ENCODE peak calls at places on chromosomes 6 and 20, in six cellular contexts. H is ovary; I is effector memory CD4-positive, alpha-beta T cell; A is breast epithelium; R is heart left ventricle; N is naive thymus-derived CD4-positive, alpha-beta T cell. S is an unnamed sample. For H3K36me3, the result is how much of the 10 kb centered on the place peaks cover.

GRCh38 chr20:32524871-32525501 is 60.1 kb downstream of the NOL4L start:
- DNase-seq in N (no peak), I (no peak), H (no peak), A (peak), R (peak), S (no peak)

GRCh38 chr6:157089258-157089657 is 234.1 kb downstream of the TMEM242 start:
- DNase-seq in I (no peak), R (no peak), A (no peak), N (no peak), H (no peak), S (peak)

GRCh38 chr6:116005508-116005855 is 55.2 kb downstream of the FRK start:
- DNase-seq in R (no peak), N (no peak), I (no peak), A (no peak), H (no peak), S (no peak)

GRCh38 chr20:50283922-50284810 is 93.5 kb downstream of the CEBPB start:
- DNase-seq in R (no peak), A (peak), H (peak), I (no peak), N (no peak), S (no peak)

GRCh38 chr20:43981535-43981934 is 66.9 kb downstream of the TOX2 start:
- DNase-seq in N (no peak), R (no peak), H (no peak), I (no peak), A (no peak), S (no peak)

GRCh38 chr20:53360815-53361214 is 232.8 kb downstream of the ZNF217 start:
- DNase-seq in I (no peak), R (no peak), N (no peak), A (no peak), H (no peak), S (peak)

GRCh38 chr20:20531283-20531682 is 163.4 kb downstream of the INSM1 start:
- DNase-seq in N (no peak), R (no peak), H (no peak), A (no peak), I (no peak), S (no peak)

GRCh38 chr20:1304711-1305515 is 24.0 kb downstream of the SDCBP2 start:
- DNase-seq in A (no peak), R (no peak), H (peak), I (no peak), N (no peak), S (no peak)

GRCh38 chr6:131972761-131973160 is 21.6 kb upstream of the CCN2 start:
- DNase-seq in I (no peak), R (no peak), N (no peak), A (no peak), H (no peak), S (no peak)

GRCh38 chr6:36126553-36127458 is 3.5 kb upstream of the MAPK13 start:
- DNase-seq in A (no peak), I (no peak), R (no peak), N (no peak), H (no peak), S (peak)

GRCh38 chr6:108236791-108237190 is 24.0 kb downstream of the SNX3 start:
- DNase-seq in I (no peak), H (no peak), A (no peak), R (no peak), N (no peak), S (no peak)

GRCh38 chr20:37443596-37443995 is 77.5 kb upstream of the NNAT start:
- DNase-seq in N (no peak), A (no peak), I (no peak), R (no peak), H (no peak), S (no peak)

GRCh38 chr6:10800810-10801209 is 37.5 kb downstream of the MAK start:
- DNase-seq in R (no peak), A (no peak), N (no peak), H (no peak), I (no peak), S (no peak)

GRCh38 chr6:52125139-52125538 is 37.7 kb upstream of the PKHD1 start:
- DNase-seq in A (no peak), R (no peak), H (no peak), N (no peak), I (no peak), S (no peak)

GRCh38 chr20:64152906-64153305 is 11.3 kb upstream of the MYT1 start:
- DNase-seq in I (no peak), R (no peak), H (no peak), N (no peak), A (no peak), S (peak)

GRCh38 chr20:59745716-59746115 is 141.4 kb downstream of the PHACTR3 start:
- DNase-seq in H (no peak), A (no peak), N (no peak), R (no peak), I (no peak), S (no peak)

GRCh38 chr20:37133952-37134351 is 38.2 kb upstream of the RBL1 start:
- DNase-seq in A (no peak), N (no peak), R (no peak), H (no peak), I (no peak), S (no peak)

GRCh38 chr20:38109657-38110524 is 55.2 kb downstream of the TGM2 start:
- DNase-seq in I (no peak), A (peak), R (peak), H (no peak), N (no peak), S (no peak)

GRCh38 chr6:19873031-19873430 is 35.9 kb downstream of the ID4 start:
- DNase-seq in N (no peak), H (no peak), R (no peak), A (no peak), I (no peak), S (no peak)

GRCh38 chr6:116210750-116211425 is 43.0 kb downstream of the TSPYL4 start:
- DNase-seq in A (no peak), H (no peak), I (no peak), N (no peak), R (peak), S (no peak)

GRCh38 chr6:113744886-113745285 is 112.3 kb upstream of the MARCKS start:
- DNase-seq in A (no peak), H (no peak), R (no peak), N (no peak), I (no peak), S (no peak)

GRCh38 chr6:125945378-125946141 is 11.0 kb upstream of the HINT3 start:
- DNase-seq in N (no peak), I (no peak), A (no peak), H (no peak), R (no peak), S (no peak)

GRCh38 chr6:118589186-118589585 is 41.1 kb downstream of the PLN start:
- DNase-seq in A (no peak), H (no peak), I (no peak), N (no peak), R (no peak), S (no peak)

GRCh38 chr6:41428402-41428994 is 93.1 kb downstream of the NCR2 start:
- DNase-seq in A (no peak), I (no peak), N (no peak), H (peak), R (peak), S (no peak)

GRCh38 chr20:708956-709355 is 33.4 kb upstream of the SCRT2 start:
- DNase-seq in N (no peak), R (no peak), I (no peak), A (no peak), H (no peak), S (no peak)

GRCh38 chr20:61263084-61263695 is 11.1 kb downstream of the CDH4 start:
- DNase-seq in A (no peak), I (no peak), R (no peak), H (no peak), N (no peak), S (peak)

GRCh38 chr6:148884461-148884860 is 137.6 kb downstream of the UST start:
- DNase-seq in H (no peak), R (no peak), N (no peak), A (no peak), I (no peak), S (no peak)

GRCh38 chr6:125974214-125974866 is 12.0 kb upstream of the TRMT11 start:
- DNase-seq in H (no peak), R (no peak), I (no peak), A (no peak), N (peak), S (no peak)

GRCh38 chr6:150395388-150396009 is 26.7 kb downstream of the IYD start:
- DNase-seq in A (peak), H (peak), R (peak), I (no peak), N (no peak), S (peak)

GRCh38 chr20:40678286-40678835 is 10.7 kb downstream of the MAFB start:
- DNase-seq in A (no peak), N (no peak), H (no peak), R (no peak), I (no peak), S (no peak)

DNA sequence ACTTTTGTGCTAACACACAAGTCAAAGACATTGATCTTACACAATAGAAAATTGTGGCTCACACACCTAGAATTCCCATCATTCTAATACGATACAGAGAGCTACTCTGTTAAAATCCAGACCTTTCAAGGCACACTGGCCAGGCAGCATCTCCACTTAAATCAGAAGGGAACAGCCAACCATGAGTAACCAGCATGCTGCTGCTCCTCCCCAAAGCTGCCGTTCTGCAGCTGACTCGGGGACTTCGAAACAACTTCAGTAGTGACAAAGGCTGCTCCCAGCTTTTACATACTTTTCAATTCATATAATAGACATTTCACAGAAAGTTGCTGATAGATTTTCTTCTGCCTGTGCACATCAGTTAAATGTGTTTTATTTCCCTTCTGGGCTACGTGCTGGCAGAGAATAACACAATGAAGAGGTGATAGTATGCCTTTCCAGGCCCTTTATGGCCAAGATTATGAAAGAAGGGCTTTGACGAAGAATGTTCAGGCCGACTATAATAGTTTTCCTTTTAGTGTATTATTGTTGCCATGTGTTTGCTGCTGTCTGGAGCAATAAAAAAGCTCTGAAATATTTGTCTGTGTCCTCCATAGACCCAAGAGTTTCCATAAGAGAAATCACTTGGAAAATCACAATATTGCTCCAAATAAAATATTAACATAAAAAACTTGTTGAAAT is 158.9 kb downstream of the GMDS start:
- DNase-seq in H (no peak), I (no peak), N (no peak), R (no peak), A (no peak), S (no peak)
- H3K4me3 ChIP-seq in H (no peak), I (no peak), N (no peak), R (no peak), A (no peak), S (no peak)

GRCh38 chr6:4055420-4056041 is 23.4 kb downstream of the FAM217A start:
- DNase-seq in N (no peak), I (no peak), H (no peak), R (peak), A (no peak), S (no peak)

GRCh38 chr6:4057036-4057435 is 21.9 kb downstream of the FAM217A start:
- DNase-seq in H (no peak), R (no peak), I (no peak), N (no peak), A (no peak), S (no peak)

GRCh38 chr6:4059115-4059777 is 19.7 kb downstream of the FAM217A start:
- DNase-seq in H (no peak), A (no peak), R (no peak), N (peak), I (peak), S (no peak)
- H3K36me3 ChIP-seq in H (under half), A (under half), R (half or more), N (half or more), I (half or more), S (under half)

GRCh38 chr6:25369043-25369442 is 89.9 kb downstream of the CARMIL1 start:
- DNase-seq in A (no peak), N (no peak), H (no peak), I (no peak), R (peak), S (no peak)
- H3K4me3 ChIP-seq in A (no peak), N (peak), H (no peak), I (no peak), R (no peak), S (no peak)

DNA sequence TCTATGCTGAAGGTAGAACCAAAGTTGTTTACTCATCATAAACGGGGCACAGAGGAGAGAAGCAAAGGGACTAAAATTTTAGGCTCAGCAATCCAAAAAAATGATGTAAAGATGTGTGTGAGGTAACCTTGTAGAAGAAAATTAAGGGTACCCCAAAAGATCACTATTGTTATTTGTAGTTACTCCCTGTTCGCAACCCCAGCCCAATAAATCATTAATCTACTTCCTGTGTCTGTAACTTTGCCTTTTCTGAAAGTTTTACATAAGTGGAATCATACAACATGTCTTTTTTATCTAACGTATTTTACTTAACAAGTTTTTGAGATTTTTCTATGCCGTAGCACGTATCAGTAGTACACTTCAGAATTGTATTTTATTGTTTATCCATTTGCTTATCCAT is 1114.8 kb upstream of the GJE1 start:
- DNase-seq in N (no peak), R (no peak), A (no peak), I (no peak), H (no peak), S (no peak)
- H3K36me3 ChIP-seq in N (under half), R (under half), A (under half), I (under half), H (under half), S (under half)